ENCODE peak calls at places on chromosomes 7 and 10, in seven cellular contexts. A is hepatic stellate cell, F is HFF-Myc, U is OCI-LY7, R is progenitor cell of endocrine pancreas, P is MCF 10A, K is AG04450. J is an unnamed sample.

GRCh38 chr10:86521620-86522384 is at the start of gene WAPL:
- DNase-seq in A (peak), F (peak), U (peak), R (peak), P (peak), K (peak), J (peak)

GRCh38 chr10:4941540-4942330 is 21.5 kb upstream of the AKR1C1 start:
- DNase-seq in A (no peak), F (no peak), U (no peak), R (no peak), P (peak), K (no peak), J (peak)

GRCh38 chr10:22308390-22308789 is 7.8 kb upstream of the COMMD3 start:
- DNase-seq in A (peak), F (no peak), U (no peak), R (no peak), P (no peak), K (no peak), J (peak)

GRCh38 chr7:2002561-2003450 is 229.9 kb downstream of the MAD1L1 start:
- DNase-seq in A (no peak), F (no peak), U (no peak), R (no peak), P (no peak), K (no peak), J (no peak)

GRCh38 chr7:74478671-74479065 is 25.0 kb downstream of the GTF2IRD1 start:
- DNase-seq in A (no peak), F (no peak), U (no peak), R (no peak), P (no peak), K (no peak), J (no peak)

GRCh38 chr10:566241-566885 is 123.1 kb downstream of the DIP2C start:
- DNase-seq in A (no peak), F (no peak), U (no peak), R (no peak), P (no peak), K (no peak), J (no peak)

GRCh38 chr7:25305831-25306230 is 77.5 kb upstream of the NPVF start:
- DNase-seq in A (no peak), F (no peak), U (no peak), R (no peak), P (peak), K (no peak), J (no peak)

GRCh38 chr7:121752706-121753105 is 120.3 kb upstream of the PTPRZ1 start:
- DNase-seq in A (no peak), F (no peak), U (peak), R (no peak), P (peak), K (no peak), J (no peak)

GRCh38 chr7:137703291-137704010 is 143.3 kb downstream of the DGKI start:
- DNase-seq in A (no peak), F (peak), U (no peak), R (no peak), P (no peak), K (no peak), J (no peak)

GRCh38 chr10:26215923-26216576 is 524 bp upstream of the GAD2 start:
- DNase-seq in A (no peak), F (no peak), U (no peak), R (peak), P (no peak), K (no peak), J (no peak)

GRCh38 chr7:24974026-24974832 is 5.7 kb downstream of the OSBPL3 start:
- DNase-seq in A (no peak), F (no peak), U (no peak), R (no peak), P (no peak), K (no peak), J (no peak)

GRCh38 chr7:36036590-36036989 is 116.5 kb upstream of the EEPD1 start:
- DNase-seq in A (no peak), F (no peak), U (no peak), R (no peak), P (peak), K (no peak), J (no peak)

GRCh38 chr10:74813371-74813770 is 13.0 kb upstream of the KAT6B start:
- DNase-seq in A (no peak), F (no peak), U (no peak), R (no peak), P (no peak), K (no peak), J (no peak)

GRCh38 chr7:111846900-111847299 is 284.6 kb upstream of the IMMP2L start:
- DNase-seq in A (no peak), F (no peak), U (no peak), R (no peak), P (no peak), K (no peak), J (no peak)

GRCh38 chr10:70679498-70679897 is 7.2 kb downstream of the ADAMTS14 start:
- DNase-seq in A (no peak), F (peak), U (no peak), R (no peak), P (no peak), K (no peak), J (no peak)

GRCh38 chr7:51014811-51015210 is 232.1 kb upstream of the GRB10 start:
- DNase-seq in A (no peak), F (no peak), U (no peak), R (no peak), P (no peak), K (no peak), J (no peak)

GRCh38 chr7:30469303-30469702 is 9.3 kb downstream of the NOD1 start:
- DNase-seq in A (peak), F (peak), U (no peak), R (no peak), P (peak), K (peak), J (peak)

GRCh38 chr10:6473901-6474370 is 106.1 kb downstream of the PRKCQ start:
- DNase-seq in A (no peak), F (no peak), U (peak), R (no peak), P (peak), K (no peak), J (peak)

GRCh38 chr10:122073508-122073907 is 84.5 kb downstream of the TACC2 start:
- DNase-seq in A (no peak), F (no peak), U (no peak), R (no peak), P (no peak), K (no peak), J (no peak)

GRCh38 chr10:93600861-93601773 is at the start of gene RBP4:
- DNase-seq in A (no peak), F (no peak), U (no peak), R (no peak), P (peak), K (no peak), J (no peak)

GRCh38 chr7:140176271-140176701 is 497 bp downstream of the KDM7A start:
- DNase-seq in A (peak), F (no peak), U (peak), R (peak), P (no peak), K (no peak), J (no peak)

GRCh38 chr10:22553452-22553995 is 160.9 kb downstream of the PIP4K2A start:
- DNase-seq in A (no peak), F (no peak), U (no peak), R (no peak), P (no peak), K (no peak), J (no peak)

GRCh38 chr7:151168022-151168786 is 710 bp upstream of the GBX1 start:
- DNase-seq in A (no peak), F (no peak), U (peak), R (peak), P (no peak), K (no peak), J (no peak)